ENCODE peak calls at places on chromosome 11, in seven cellular contexts. U, Z, A, B, M, P and X are unnamed samples. For H3K4me1, the result is how much of the 10 kb centered on the place peaks cover.

GRCh38 chr11:15673408-15673811 is 558.7 kb downstream of the INSC start:
- DNase-seq in U (no peak), Z (no peak), A (no peak), B (peak), M (no peak), P (no peak), X (no peak)

GRCh38 chr11:92830382-92831148 is 138.9 kb upstream of the MTNR1B start:
- DNase-seq in U (no peak), Z (no peak), A (no peak), B (no peak), M (no peak), P (no peak), X (no peak)

GRCh38 chr11:122863704-122864326 is 18.7 kb upstream of the JHY start:
- DNase-seq in U (no peak), Z (no peak), A (no peak), B (peak), M (peak), P (peak), X (peak)

GRCh38 chr11:93330446-93330984 is at the start of gene DEUP1:
- DNase-seq in U (no peak), Z (peak), A (peak), B (peak), M (no peak), P (peak), X (peak)

GRCh38 chr11:27861706-27862430 is 161.6 kb upstream of the BDNF start:
- DNase-seq in U (no peak), Z (no peak), A (no peak), B (peak), M (no peak), P (no peak), X (no peak)

GRCh38 chr11:71428861-71429435 is 19.2 kb downstream of the DHCR7 start:
- DNase-seq in U (peak), Z (peak), A (peak), B (no peak), M (no peak), P (peak), X (peak)

GRCh38 chr11:47914743-47915142 is 65.6 kb upstream of the PTPRJ start:
- DNase-seq in U (no peak), Z (no peak), A (no peak), B (peak), M (no peak), P (no peak), X (no peak)

GRCh38 chr11:105298174-105298573 is 158.6 kb upstream of the CARD18 start:
- DNase-seq in U (no peak), Z (no peak), A (no peak), B (no peak), M (no peak), P (no peak), X (no peak)

GRCh38 chr11:92251980-92252379 is 27.4 kb downstream of the FAT3 start:
- DNase-seq in U (no peak), Z (no peak), A (no peak), B (peak), M (no peak), P (no peak), X (no peak)

GRCh38 chr11:42762348-42762747 is 549.4 kb upstream of the API5 start:
- DNase-seq in U (no peak), Z (no peak), A (no peak), B (no peak), M (no peak), P (no peak), X (no peak)

GRCh38 chr11:85094795-85095194 is 532.3 kb downstream of the DLG2 start:
- DNase-seq in U (no peak), Z (no peak), A (no peak), B (no peak), M (no peak), P (no peak), X (no peak)

GRCh38 chr11:33778682-33779081 is 4.4 kb upstream of the FBXO3 start:
- DNase-seq in U (no peak), Z (no peak), A (no peak), B (peak), M (no peak), P (no peak), X (no peak)

GRCh38 chr11:126588630-126589491 is 233.4 kb downstream of the ST3GAL4 start:
- DNase-seq in U (no peak), Z (no peak), A (no peak), B (no peak), M (no peak), P (no peak), X (no peak)

GRCh38 chr11:71080239-71081097 is 171.9 kb downstream of the SHANK2 start:
- DNase-seq in U (no peak), Z (peak), A (peak), B (peak), M (peak), P (no peak), X (peak)

GRCh38 chr11:2929880-2930704 is 872 bp upstream of the PHLDA2 start:
- DNase-seq in U (no peak), Z (peak), A (peak), B (peak), M (peak), P (peak), X (no peak)

GRCh38 chr11:81915045-81915444 is 818.6 kb downstream of the FAM181B start:
- DNase-seq in U (no peak), Z (no peak), A (no peak), B (peak), M (no peak), P (no peak), X (no peak)

GRCh38 chr11:43359432-43359818 is 705 bp downstream of the TTC17 start:
- DNase-seq in U (peak), Z (no peak), A (no peak), B (peak), M (no peak), P (no peak), X (no peak)

GRCh38 chr11:18361154-18361553 is 33.2 kb upstream of the LDHA start:
- DNase-seq in U (no peak), Z (no peak), A (no peak), B (no peak), M (no peak), P (no peak), X (no peak)

GRCh38 chr11:106990322-106990721 is 28.0 kb downstream of the GUCY1A2 start:
- DNase-seq in U (no peak), Z (no peak), A (no peak), B (no peak), M (no peak), P (no peak), X (peak)

GRCh38 chr11:134751161-134751560 is 339.1 kb upstream of the B3GAT1 start:
- DNase-seq in U (no peak), Z (no peak), A (no peak), B (no peak), M (no peak), P (no peak), X (no peak)

GRCh38 chr11:104572279-104572678 is 326.0 kb downstream of the CASP12 start:
- DNase-seq in U (no peak), Z (no peak), A (no peak), B (peak), M (no peak), P (no peak), X (no peak)

GRCh38 chr11:14713518-14714244 is 70.1 kb downstream of the PDE3B start:
- DNase-seq in U (no peak), Z (no peak), A (no peak), B (no peak), M (no peak), P (no peak), X (no peak)

GRCh38 chr11:59765068-59765770 is 10.0 kb downstream of the STX3 start:
- DNase-seq in U (no peak), Z (no peak), A (no peak), B (no peak), M (no peak), P (no peak), X (no peak)

GRCh38 chr11:59758638-59759037 is 3.5 kb downstream of the STX3 start:
- DNase-seq in U (no peak), Z (no peak), A (no peak), B (no peak), M (no peak), P (no peak), X (no peak)

GRCh38 chr11:59759900-59760299 is 4.7 kb downstream of the STX3 start:
- DNase-seq in U (no peak), Z (no peak), A (no peak), B (no peak), M (no peak), P (no peak), X (no peak)

GRCh38 chr11:59766542-59766941 is 11.4 kb downstream of the STX3 start:
- DNase-seq in U (no peak), Z (no peak), A (peak), B (no peak), M (no peak), P (no peak), X (no peak)

GRCh38 chr11:59761985-59762384 is 6.8 kb downstream of the STX3 start:
- DNase-seq in U (peak), Z (no peak), A (no peak), B (no peak), M (no peak), P (no peak), X (no peak)
- H3K4me1 ChIP-seq in U (under half), Z (under half), A (half or more), B (under half), M (under half), P (under half), X (half or more)

DNA sequence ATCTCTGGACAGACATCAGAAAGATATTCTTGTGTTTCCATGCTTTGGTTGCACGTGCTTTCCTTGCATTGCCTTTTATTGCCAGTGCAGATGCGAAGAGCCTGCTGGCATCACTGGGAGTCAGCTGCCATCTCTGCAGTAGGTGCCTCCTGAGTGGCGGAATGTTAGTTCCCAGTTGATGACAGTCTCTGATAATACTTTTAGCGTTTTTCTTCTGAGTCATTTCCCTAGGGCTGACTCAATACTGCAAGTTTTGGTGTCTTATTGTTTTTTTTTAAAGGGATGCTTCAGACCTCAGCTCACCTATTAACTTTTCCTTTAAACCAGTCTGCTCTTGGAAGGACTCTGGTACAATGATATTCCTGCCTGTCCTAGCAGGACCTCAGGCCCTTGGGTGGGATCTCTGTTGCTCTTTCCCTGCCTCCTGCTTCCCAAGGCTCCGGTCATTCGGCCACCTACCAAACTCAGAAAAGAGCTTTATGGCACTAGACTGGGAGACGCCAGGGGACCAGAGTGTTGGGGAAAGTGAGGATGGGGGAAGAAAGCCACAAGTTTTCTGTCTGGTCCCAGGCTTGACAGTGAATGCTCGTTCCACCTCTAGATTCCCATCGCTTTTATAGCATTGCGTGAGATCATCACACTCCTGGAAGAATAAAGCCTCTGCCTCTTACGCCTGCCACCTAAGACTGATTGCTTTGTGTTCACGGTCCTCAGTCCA is 308.7 kb downstream of the DDX10 start:
- DNase-seq in U (no peak), Z (no peak), A (no peak), B (peak), M (no peak), P (no peak), X (no peak)
- H3K4me3 ChIP-seq in U (no peak), Z (no peak), A (no peak), B (no peak), M (no peak), P (no peak), X (no peak)

GRCh38 chr11:20671856-20672546 is 2.6 kb downstream of the NELL1 start:
- DNase-seq in U (no peak), Z (no peak), A (no peak), B (no peak), M (peak), P (no peak), X (no peak)
- TF ChIP-seq CTCF in U (no peak), Z (no peak), A (no peak), B (no peak), M (peak), P (no peak), X (no peak)

GRCh38 chr11:66639066-66639813 is 737 bp downstream of the RBM4 start:
- DNase-seq in U (no peak), Z (no peak), A (no peak), B (peak), M (no peak), P (no peak), X (no peak)

GRCh38 chr11:66638177-66639065 is at the start of gene RBM4:
- DNase-seq in U (peak), Z (peak), A (peak), B (peak), M (peak), P (peak), X (peak)

GRCh38 chr11:66646875-66647274 is 8.4 kb downstream of the RBM4 start:
- DNase-seq in U (no peak), Z (no peak), A (no peak), B (no peak), M (no peak), P (no peak), X (no peak)

GRCh38 chr11:66641834-66642233 is 3.3 kb downstream of the RBM4 start:
- DNase-seq in U (no peak), Z (no peak), A (no peak), B (peak), M (no peak), P (no peak), X (no peak)

DNA sequence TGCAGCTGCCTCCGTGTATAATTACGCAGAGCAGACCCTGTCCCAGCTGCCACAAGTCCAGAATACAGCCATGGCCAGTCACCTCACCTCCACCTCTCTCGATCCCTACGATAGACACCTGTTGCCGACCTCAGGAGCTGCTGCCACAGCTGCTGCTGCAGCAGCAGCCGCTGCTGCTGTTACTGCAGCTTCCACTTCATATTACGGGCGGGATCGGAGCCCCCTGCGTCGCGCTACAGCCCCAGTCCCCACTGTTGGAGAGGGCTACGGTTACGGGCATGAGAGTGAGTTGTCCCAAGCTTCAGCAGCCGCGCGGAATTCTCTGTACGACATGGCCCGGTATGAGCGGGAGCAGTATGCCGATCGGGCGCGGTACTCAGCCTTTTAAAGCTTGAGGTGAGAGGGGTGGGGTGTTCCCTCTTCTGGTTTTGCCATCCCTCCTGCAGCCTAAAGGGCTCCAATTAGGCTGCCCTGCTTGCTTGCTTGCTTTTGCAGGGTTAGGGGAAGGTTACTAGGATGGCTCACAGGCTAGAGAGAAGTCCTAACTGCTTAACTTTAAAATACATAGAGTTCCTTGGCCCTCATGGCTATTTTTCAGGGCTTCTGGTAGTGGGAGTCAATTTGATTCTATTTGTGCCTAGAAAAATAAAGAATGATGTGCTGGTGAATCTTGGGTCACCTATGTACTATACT is 5.4 kb downstream of the RBM4 start:
- DNase-seq in U (no peak), Z (no peak), A (no peak), B (no peak), M (no peak), P (no peak), X (no peak)
- H3K4me1 ChIP-seq in U (half or more), Z (half or more), A (half or more), B (under half), M (under half), P (half or more), X (half or more)

DNA sequence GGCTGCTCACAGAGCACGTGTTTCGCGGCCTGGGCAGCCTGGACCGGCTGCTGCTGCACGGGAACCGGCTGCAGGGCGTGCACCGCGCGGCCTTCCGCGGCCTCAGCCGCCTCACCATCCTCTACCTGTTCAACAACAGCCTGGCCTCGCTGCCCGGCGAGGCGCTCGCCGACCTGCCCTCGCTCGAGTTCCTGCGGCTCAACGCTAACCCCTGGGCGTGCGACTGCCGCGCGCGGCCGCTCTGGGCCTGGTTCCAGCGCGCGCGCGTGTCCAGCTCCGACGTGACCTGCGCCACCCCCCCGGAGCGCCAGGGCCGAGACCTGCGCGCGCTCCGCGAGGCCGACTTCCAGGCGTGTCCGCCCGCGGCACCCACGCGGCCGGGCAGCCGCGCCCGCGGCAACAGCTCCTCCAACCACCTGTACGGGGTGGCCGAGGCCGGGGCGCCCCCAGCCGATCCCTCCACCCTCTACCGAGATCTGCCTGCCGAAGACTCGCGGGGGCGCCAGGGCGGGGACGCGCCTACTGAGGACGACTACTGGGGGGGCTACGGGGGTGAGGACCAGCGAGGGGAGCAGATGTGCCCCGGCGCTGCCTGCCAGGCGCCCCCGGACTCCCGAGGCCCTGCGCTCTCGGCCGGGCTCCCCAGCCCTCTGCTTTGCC is 16.0 kb downstream of the RTN4RL2 start:
- DNase-seq in U (peak), Z (peak), A (peak), B (no peak), M (no peak), P (peak), X (peak)
- H3K4me3 ChIP-seq in U (peak), Z (peak), A (peak), B (peak), M (no peak), P (peak), X (peak)